ENCODE peak calls at places on chromosomes 2 and 18, in ten cellular contexts. C is testis; F is A549; P is small intestine; Q is aorta; G is psoas muscle; U is naive thymus-derived CD4-positive, alpha-beta T cell; N is MM.1S; J is HCT116; O is upper lobe of right lung. V is an unnamed sample.

GRCh38 chr2:8511868-8512612 is 169.8 kb upstream of the ID2 start:
- DNase-seq in U (no peak), C (no peak), F (no peak), Q (no peak), O (no peak), G (no peak), J (no peak), P (no peak), N (peak; percentile 12), V (no peak)

GRCh38 chr2:152611458-152612231 is 105.6 kb downstream of the PRPF40A start:
- DNase-seq in O (no peak), U (no peak), C (peak; percentile 40), J (no peak), N (peak; percentile 71), G (peak; percentile 62), F (no peak), Q (no peak), P (peak; percentile 53), V (no peak)

GRCh38 chr18:27887287-27887686 is 289.6 kb downstream of the CDH2 start:
- DNase-seq in J (no peak), U (no peak), C (no peak), G (no peak), Q (no peak), P (no peak), F (no peak), O (no peak), N (no peak), V (no peak)

GRCh38 chr2:174682578-174683391 is 81.5 kb downstream of the CHRNA1 start:
- DNase-seq in N (peak; percentile 18), O (peak; percentile 83), U (peak; percentile 71), C (peak; percentile 75), G (peak; percentile 80), J (no peak), P (peak; percentile 14), F (peak; percentile 55), Q (peak; percentile 94), V (peak; percentile 16)

GRCh38 chr2:108182489-108182888 is 57.3 kb upstream of the SULT1C3 start:
- DNase-seq in O (no peak), G (no peak), N (peak; percentile 27), C (peak; percentile 45), J (peak; percentile 18), U (no peak), F (no peak), P (peak; percentile 19), Q (no peak), V (peak; percentile 60)

GRCh38 chr2:10919776-10920606 is 8.3 kb downstream of the KCNF1 start:
- DNase-seq in G (no peak), P (no peak), U (no peak), N (no peak), C (no peak), J (no peak), Q (no peak), O (peak; percentile 34), F (no peak), V (no peak)

GRCh38 chr2:102368461-102369109 is 13.0 kb downstream of the IL18R1 start:
- DNase-seq in G (no peak), O (no peak), P (peak; percentile 15), N (no peak), Q (no peak), C (no peak), J (no peak), U (no peak), F (no peak), V (no peak)

GRCh38 chr2:217653240-217653639 is 349.6 kb downstream of the TNS1 start:
- DNase-seq in U (no peak), G (peak; percentile 76), Q (peak; percentile 90), P (no peak), F (peak; percentile 58), C (peak; percentile 73), J (peak; percentile 46), O (peak; percentile 67), N (no peak), V (peak; percentile 12)

GRCh38 chr18:3016584-3017292 is 3.8 kb upstream of the LPIN2 start:
- DNase-seq in F (no peak), U (no peak), Q (no peak), G (no peak), P (no peak), J (no peak), N (no peak), O (no peak), C (no peak), V (no peak)

GRCh38 chr2:200616656-200617055 is 30.8 kb downstream of the AOX1 start:
- DNase-seq in Q (no peak), G (no peak), J (no peak), F (no peak), C (no peak), O (no peak), N (no peak), P (peak; percentile 5), U (no peak), V (no peak)

GRCh38 chr2:237444026-237444425 is 30.1 kb upstream of the COL6A3 start:
- DNase-seq in U (no peak), J (no peak), C (no peak), G (no peak), Q (no peak), F (no peak), O (no peak), N (no peak), P (no peak), V (no peak)

GRCh38 chr2:8676191-8676914 is 5.5 kb upstream of the ID2 start:
- DNase-seq in Q (peak; percentile 96), C (peak; percentile 85), P (peak; percentile 76), O (peak; percentile 90), G (peak; percentile 90), N (no peak), U (no peak), F (no peak), J (no peak), V (no peak)

GRCh38 chr2:235766206-235766794 is 272.5 kb downstream of the AGAP1 start:
- DNase-seq in C (peak; percentile 86), N (peak; percentile 53), J (peak; percentile 62), U (peak; percentile 38), Q (no peak), O (no peak), P (peak; percentile 79), G (no peak), F (peak; percentile 65), V (peak; percentile 84)

DNA sequence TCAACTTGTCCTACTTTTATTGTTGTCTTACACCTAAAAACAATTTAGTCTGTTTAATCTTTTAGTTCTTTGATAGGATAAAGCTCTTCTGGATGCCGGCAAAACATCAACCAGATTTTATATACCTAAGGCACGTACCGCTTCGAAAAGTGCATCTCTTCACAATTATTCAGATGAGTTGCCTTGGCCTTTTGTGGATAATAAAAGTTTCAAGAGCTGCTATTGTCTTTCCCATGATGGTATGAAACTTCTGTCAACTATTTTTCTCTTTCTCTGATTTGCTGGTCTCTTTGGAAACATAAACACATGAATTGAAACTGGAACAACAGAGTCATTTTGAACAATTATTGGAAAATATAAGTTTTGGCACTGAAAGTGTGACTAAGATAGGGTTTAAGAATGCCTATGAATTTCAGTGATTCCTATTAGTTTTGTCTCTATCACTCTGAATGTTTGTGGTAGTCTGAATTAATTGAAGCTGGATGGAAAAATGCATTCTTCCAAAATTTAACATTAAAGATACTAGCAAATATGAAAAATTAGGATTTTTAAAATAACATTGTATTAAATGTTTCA is 109.9 kb downstream of the DPP4 start:
- DNase-seq in C (no peak), P (no peak), G (no peak), N (no peak), O (no peak), F (no peak), U (no peak), J (no peak), Q (no peak), V (no peak)
- H3K4me3 ChIP-seq in C (no peak overlapping the region), P (no peak overlapping the region), G (no peak overlapping the region), N (no peak overlapping the region), O (no peak overlapping the region), F (no peak overlapping the region), U (no peak overlapping the region), J (no peak overlapping the region), Q (no peak overlapping the region), V (no peak overlapping the region)

DNA sequence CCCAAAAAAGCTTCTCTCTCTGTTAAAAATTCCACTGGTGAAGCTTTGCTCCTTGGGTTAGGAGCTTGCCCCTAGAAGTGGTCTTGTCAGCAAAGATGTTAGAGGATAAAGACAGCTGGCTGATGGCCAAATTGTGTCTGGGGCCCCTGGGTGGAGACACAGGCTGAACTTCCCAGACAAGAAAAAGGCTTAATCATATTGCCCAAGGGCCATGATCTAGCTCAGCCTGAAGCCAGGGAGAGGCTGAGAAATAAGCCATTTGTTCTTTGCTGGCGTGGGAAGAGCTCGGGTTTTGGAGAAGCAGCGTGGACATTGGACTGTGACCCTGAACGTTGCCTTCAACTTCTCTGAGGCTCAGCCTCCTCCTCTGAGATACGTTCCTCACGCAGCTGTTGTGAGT is 153.0 kb downstream of the ZFP36L2 start:
- DNase-seq in O (no peak), C (no peak), J (no peak), U (no peak), F (no peak), Q (peak; percentile 70), N (no peak), G (no peak), P (peak; percentile 82), V (peak; percentile 42)
- H3K4me1 ChIP-seq in O (peaks cover 55% of the 10 kb centered on the region), C (peaks cover 40% of the 10 kb centered on the region), J (peaks cover 18% of the 10 kb centered on the region), U (no peaks in the 10 kb centered on the region), F (peaks cover 56% of the 10 kb centered on the region), Q (no peaks in the 10 kb centered on the region), N (no peaks in the 10 kb centered on the region), G (peaks cover 55% of the 10 kb centered on the region), P (peaks cover 2% of the 10 kb centered on the region), V (no peaks in the 10 kb centered on the region)

GRCh38 chr18:74455386-74455785 is 1.7 kb downstream of the DIPK1C start:
- DNase-seq in F (no peak), J (no peak), Q (no peak), C (no peak), U (no peak), G (no peak), O (no peak), P (no peak), N (no peak), V (no peak)

GRCh38 chr18:74457743-74458465 is 796 bp upstream of the DIPK1C start:
- DNase-seq in Q (no peak), P (no peak), C (peak; percentile 90), N (no peak), J (no peak), U (no peak), G (no peak), F (no peak), O (no peak), V (no peak)

GRCh38 chr18:74456017-74456408 is 1.1 kb downstream of the DIPK1C start:
- DNase-seq in P (no peak), G (no peak), J (no peak), F (no peak), C (no peak), O (no peak), Q (no peak), N (no peak), U (no peak), V (no peak)

GRCh38 chr18:74457043-74457742 is at the start of gene DIPK1C:
- DNase-seq in N (no peak), O (no peak), P (no peak), U (peak; percentile 14), F (no peak), C (peak; percentile 33), J (no peak), G (no peak), Q (no peak), V (no peak)

GRCh38 chr18:74456409-74457042 is 582 bp downstream of the DIPK1C start:
- DNase-seq in Q (no peak), U (peak; percentile 9), N (no peak), O (no peak), F (no peak), C (peak; percentile 22), J (no peak), P (no peak), G (no peak), V (no peak)
- H3K4me3 ChIP-seq in Q (peak overlapping the region; percentile 33), U (no peak overlapping the region), N (no peak overlapping the region), O (peak overlapping the region; percentile 19), F (peak overlapping the region; percentile 37), C (peak overlapping the region; percentile 39), J (no peak overlapping the region), P (peak overlapping the region; percentile 41), G (peak overlapping the region; percentile 61), V (no peak overlapping the region)

GRCh38 chr2:96879545-96880040 is 9.7 kb upstream of the SEMA4C start:
- DNase-seq in N (no peak), C (no peak), J (no peak), G (no peak), Q (no peak), F (no peak), U (no peak), P (no peak), O (no peak), V (no peak)
- H3K4me1 ChIP-seq in N (no peaks in the 10 kb centered on the region), C (peaks cover 5% of the 10 kb centered on the region), J (peaks cover 21% of the 10 kb centered on the region), G (peaks cover 2% of the 10 kb centered on the region), Q (no peaks in the 10 kb centered on the region), F (no peaks in the 10 kb centered on the region), U (no peaks in the 10 kb centered on the region), P (no peaks in the 10 kb centered on the region), O (peaks cover 7% of the 10 kb centered on the region), V (peaks cover 17% of the 10 kb centered on the region)